ENCODE peak calls at places on chromosomes 6 and 20, in five cellular contexts. Q is ovary, P is A673, U is endodermal cell, O is stomach. J is an unnamed sample. For H3K27me3, the result is how much of the 10 kb centered on the place peaks cover.

GRCh38 chr6:153063936-153064335 is 61.4 kb upstream of the MTRF1L start:
- DNase-seq in U (no peak), Q (no peak), P (no peak), O (no peak), J (no peak)

GRCh38 chr20:18537651-18538050 is 29.6 kb upstream of the SMIM26 start:
- DNase-seq in P (no peak), O (no peak), Q (no peak), U (no peak), J (peak)

GRCh38 chr6:18595774-18596528 is 208.8 kb downstream of the RNF144B start:
- DNase-seq in O (peak), P (peak), U (peak), Q (peak), J (peak)

GRCh38 chr6:131197716-131198115 is 62.4 kb downstream of the AKAP7 start:
- DNase-seq in P (no peak), Q (no peak), O (no peak), U (no peak), J (no peak)

GRCh38 chr20:8518878-8519277 is 386.8 kb downstream of the PLCB1 start:
- DNase-seq in P (no peak), U (peak), O (no peak), Q (no peak), J (no peak)

GRCh38 chr6:119076173-119076965 is 2.1 kb downstream of the FAM184A start:
- DNase-seq in U (no peak), O (no peak), Q (no peak), P (no peak), J (no peak)

GRCh38 chr20:61135266-61135665 is 116.8 kb upstream of the CDH4 start:
- DNase-seq in Q (no peak), O (no peak), U (no peak), P (no peak), J (no peak)

GRCh38 chr6:24391756-24392405 is 10.9 kb upstream of the MRS2 start:
- DNase-seq in O (no peak), P (no peak), U (no peak), Q (no peak), J (no peak)

GRCh38 chr20:34112600-34113061 is 588 bp upstream of the EIF2S2 start:
- DNase-seq in P (peak), U (no peak), O (peak), Q (peak), J (peak)

GRCh38 chr6:125558907-125559306 is 190.5 kb upstream of the HEY2 start:
- DNase-seq in P (no peak), O (no peak), U (peak), Q (no peak), J (peak)

GRCh38 chr20:46430921-46431712 is 24.7 kb upstream of the ELMO2 start:
- DNase-seq in Q (no peak), P (no peak), U (no peak), O (no peak), J (no peak)

GRCh38 chr6:52389264-52389625 is 27.3 kb downstream of the PAQR8 start:
- DNase-seq in Q (no peak), U (no peak), P (no peak), O (no peak), J (no peak)
- TF ChIP-seq CTCF in Q (no peak), U (no peak), P (no peak), O (no peak), J (no peak)

DNA sequence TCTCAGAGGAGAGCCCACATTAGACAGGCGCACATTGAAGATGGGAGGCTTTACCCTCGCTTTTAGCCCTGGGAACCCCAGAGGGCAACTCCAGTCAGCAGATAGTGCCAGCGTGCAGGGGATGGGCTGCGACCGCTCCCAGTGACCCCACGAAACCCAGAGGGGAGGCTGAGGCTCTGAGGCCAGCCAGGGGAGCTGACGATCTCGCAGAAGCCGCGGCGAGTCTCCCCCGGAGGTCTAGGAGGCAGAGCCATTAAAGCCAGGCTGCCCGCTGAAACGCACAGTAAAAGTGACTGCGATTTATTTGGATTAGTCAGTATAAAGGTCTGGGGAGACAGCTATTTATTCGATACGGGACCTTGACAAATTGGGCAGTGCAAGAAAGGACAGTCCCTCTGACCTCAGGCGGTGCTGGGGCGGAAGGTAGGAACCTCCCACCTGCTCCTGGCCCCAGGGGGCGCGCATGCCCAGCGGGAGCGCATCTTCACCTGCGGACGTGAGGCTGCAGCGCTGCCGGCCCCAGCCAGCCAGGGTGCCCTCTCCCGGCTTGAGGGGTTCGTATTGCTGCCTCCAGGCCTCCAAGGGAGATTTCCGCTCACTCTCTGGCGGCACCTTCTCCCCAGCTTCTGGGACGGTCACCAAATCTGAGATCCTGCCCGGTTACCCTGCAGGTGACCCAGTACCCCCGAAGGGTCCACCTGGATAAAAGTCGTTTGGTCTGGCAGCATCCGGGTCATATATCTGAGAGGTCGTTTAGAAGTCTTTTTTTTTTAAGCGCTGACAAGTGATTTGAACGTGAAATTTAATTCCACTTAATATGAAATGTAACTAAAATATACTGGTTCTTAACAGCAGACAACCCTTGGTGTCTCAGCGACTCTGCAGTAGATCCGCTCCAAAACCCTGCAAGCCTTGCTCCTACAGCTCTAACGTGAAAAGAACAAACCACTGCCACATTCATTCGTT is 34.0 kb upstream of the TCF21 start:
- DNase-seq in Q (no peak), O (no peak), P (no peak), U (peak), J (no peak)
- H3K27me3 ChIP-seq in Q (under half), O (half or more), P (half or more), U (half or more), J (under half)

DNA sequence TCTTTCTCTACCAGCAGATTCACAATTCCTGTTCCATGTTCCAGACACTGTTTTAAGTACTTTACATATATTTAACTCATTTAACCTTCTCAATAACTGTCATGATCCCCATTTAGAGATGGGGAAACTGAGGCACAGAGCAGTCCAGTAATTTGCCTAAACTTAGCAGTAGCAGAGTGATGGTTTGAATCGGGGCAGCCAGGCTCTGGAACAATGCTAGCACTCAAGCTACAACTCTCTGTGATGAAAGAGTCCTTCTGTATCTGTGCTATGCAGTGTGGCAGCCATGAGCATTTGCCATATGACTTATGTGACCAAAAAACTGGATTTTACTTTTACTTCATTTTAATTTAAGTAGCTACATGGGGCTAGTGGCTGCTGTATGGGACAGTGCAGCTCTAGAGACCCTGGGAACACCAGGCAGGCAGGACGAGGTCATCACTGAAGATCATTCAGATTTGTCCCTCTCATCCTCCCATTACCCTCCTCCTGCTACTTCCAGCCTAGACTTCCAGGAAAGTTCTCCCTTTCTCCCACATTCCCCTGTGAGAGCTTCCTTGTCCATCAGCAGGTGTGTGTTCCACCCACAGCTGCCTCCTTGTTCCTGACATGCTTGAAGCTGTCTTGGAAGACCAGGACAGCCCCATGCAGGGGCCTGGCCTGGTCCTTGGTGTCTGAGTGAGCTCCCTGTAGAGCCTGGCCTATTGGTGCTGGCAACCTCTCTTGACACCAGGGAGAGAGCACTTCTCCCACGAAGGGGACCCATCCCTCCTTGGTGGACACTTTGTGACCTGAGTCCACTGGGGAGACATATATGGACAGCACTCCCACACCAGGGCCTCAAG is 157.0 kb downstream of the MRPL14 start:
- DNase-seq in Q (no peak), U (peak), O (no peak), P (no peak), J (no peak)
- TF ChIP-seq CTCF in Q (no peak), U (no peak), O (no peak), P (no peak), J (no peak)

GRCh38 chr6:105642708-105643107 is 239.8 kb upstream of the PREP start:
- DNase-seq in P (no peak), O (no peak), U (no peak), Q (no peak), J (peak)
- H3K27me3 ChIP-seq in P (under half), O (under half), U (under half), Q (under half), J (under half)

DNA sequence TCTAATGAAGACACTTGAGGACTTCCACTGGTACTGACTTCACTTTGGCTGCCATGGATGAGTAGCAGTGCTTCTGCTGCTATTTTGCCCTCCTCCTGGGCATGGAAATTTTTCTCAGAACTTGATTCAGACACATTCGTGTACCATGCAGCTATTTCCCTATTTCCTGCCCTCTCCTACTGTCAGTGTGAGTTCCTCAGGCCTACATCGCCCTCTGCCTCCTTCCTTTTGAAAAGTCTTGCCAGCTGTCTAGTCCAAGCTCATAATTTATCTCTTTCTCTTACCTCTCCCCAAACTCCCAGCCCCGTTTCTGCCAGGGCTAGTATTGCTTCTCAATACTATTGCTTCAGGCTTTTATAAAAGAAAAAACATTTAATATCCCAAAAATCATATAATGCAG is 470.2 kb downstream of the ADGRB3 start:
- DNase-seq in Q (no peak), U (peak), O (no peak), P (peak), J (no peak)
- TF ChIP-seq CTCF in Q (no peak), U (peak), O (no peak), P (peak), J (no peak)

GRCh38 chr20:4242376-4242775 is 227.0 kb upstream of the RNF24 start:
- DNase-seq in O (no peak), Q (no peak), P (no peak), U (no peak), J (no peak)
- H3K27me3 ChIP-seq in O (half or more), Q (under half), P (under half), U (half or more), J (under half)

GRCh38 chr6:34174846-34175399 is 29.0 kb upstream of the GRM4 start:
- DNase-seq in P (no peak), U (no peak), Q (no peak), O (peak), J (no peak)
- TF ChIP-seq CTCF in P (no peak), U (no peak), Q (no peak), O (no peak), J (no peak)

GRCh38 chr20:20814685-20815084 is 102.2 kb upstream of the RALGAPA2 start:
- DNase-seq in O (no peak), P (no peak), Q (no peak), U (peak), J (no peak)
- H3K27me3 ChIP-seq in O (under half), P (under half), Q (under half), U (under half), J (under half)

DNA sequence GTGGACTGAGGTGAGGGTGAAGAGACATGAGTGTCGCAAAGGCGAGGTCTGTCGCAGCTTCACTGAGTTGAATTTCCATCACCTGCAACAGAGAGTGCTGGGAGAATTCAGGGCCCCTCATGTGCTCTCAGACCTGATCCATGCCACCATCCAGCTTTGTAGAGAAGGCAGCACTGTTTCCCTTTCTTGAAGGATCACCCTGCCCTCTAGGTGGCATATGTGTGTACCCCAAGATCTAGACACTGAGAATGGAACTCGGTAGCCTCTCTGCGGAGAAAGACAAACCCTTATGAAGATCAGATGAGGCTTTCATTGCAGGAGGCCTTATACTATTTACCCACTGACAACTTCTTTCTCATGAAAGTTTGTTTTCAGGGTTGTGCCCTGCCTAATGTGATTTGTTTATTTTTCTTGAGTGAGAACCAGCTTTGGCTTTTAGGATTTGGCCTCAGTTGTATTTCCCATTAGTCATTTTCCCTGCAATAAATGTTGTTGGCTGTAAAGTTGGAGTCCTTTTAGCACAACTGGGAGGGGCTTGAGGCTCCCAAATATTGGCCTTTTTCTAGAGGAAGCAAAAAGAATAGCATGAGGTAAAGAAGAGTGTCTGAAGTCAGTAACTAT is 811.3 kb downstream of the DHX35 start:
- DNase-seq in P (no peak), Q (no peak), U (no peak), O (no peak), J (no peak)
- TF ChIP-seq CTCF in P (no peak), Q (no peak), U (peak), O (no peak), J (peak)

GRCh38 chr20:63029358-63030121 is 22.8 kb upstream of the BHLHE23 start:
- DNase-seq in U (peak), Q (no peak), P (no peak), O (no peak), J (peak)
- H3K27me3 ChIP-seq in U (under half), Q (under half), P (under half), O (half or more), J (under half)